ENCODE peak calls at places on chromosomes 16 and 17, in eight cellular contexts. One of them, this sample, is unnamed.

GRCh38 chr17:79837888-79838540 is 1.2 kb downstream of the CBX4 start:
- DNase-seq in GM12865: peak
- DNase-seq in activated gamma-delta T cell treated with Interleukin-2 at 50 U/mL for 16 hours: peak
- DNase-seq in HuH-7: no peak
- DNase-seq in activated naive CD8-positive, alpha-beta T cell treated with anti-CD3 and anti-CD28 coated beads for 36 hours: peak
- DNase-seq in nephron progenitor cell: peak
- DNase-seq in stimulated activated CD4-positive, alpha-beta T cell treated with anti-CD3 and anti-CD28 coated beads, Interleukin-2, amount 100 ng/mL, for 24 hours: no peak
- DNase-seq in smooth muscle cell of the brain vasculature: no peak
- DNase-seq in this sample: no peak

GRCh38 chr16:14325921-14326401 is 254.8 kb downstream of the MRTFB start:
- DNase-seq in nephron progenitor cell: no peak
- DNase-seq in GM12865: no peak
- DNase-seq in activated gamma-delta T cell treated with Interleukin-2 at 50 U/mL for 16 hours: no peak
- DNase-seq in smooth muscle cell of the brain vasculature: no peak
- DNase-seq in HuH-7: no peak
- DNase-seq in stimulated activated CD4-positive, alpha-beta T cell treated with anti-CD3 and anti-CD28 coated beads, Interleukin-2, amount 100 ng/mL, for 24 hours: no peak
- DNase-seq in activated naive CD8-positive, alpha-beta T cell treated with anti-CD3 and anti-CD28 coated beads for 36 hours: no peak
- DNase-seq in this sample: peak

GRCh38 chr16:16120044-16120381 is 103.3 kb downstream of the ABCC6 start:
- DNase-seq in HuH-7: no peak
- DNase-seq in activated naive CD8-positive, alpha-beta T cell treated with anti-CD3 and anti-CD28 coated beads for 36 hours: no peak
- DNase-seq in activated gamma-delta T cell treated with Interleukin-2 at 50 U/mL for 16 hours: no peak
- DNase-seq in smooth muscle cell of the brain vasculature: no peak
- DNase-seq in nephron progenitor cell: no peak
- DNase-seq in GM12865: no peak
- DNase-seq in stimulated activated CD4-positive, alpha-beta T cell treated with anti-CD3 and anti-CD28 coated beads, Interleukin-2, amount 100 ng/mL, for 24 hours: no peak
- DNase-seq in this sample: no peak

GRCh38 chr16:48831081-48831722 is 221.2 kb upstream of the N4BP1 start:
- DNase-seq in activated gamma-delta T cell treated with Interleukin-2 at 50 U/mL for 16 hours: no peak
- DNase-seq in GM12865: no peak
- DNase-seq in smooth muscle cell of the brain vasculature: no peak
- DNase-seq in nephron progenitor cell: peak
- DNase-seq in activated naive CD8-positive, alpha-beta T cell treated with anti-CD3 and anti-CD28 coated beads for 36 hours: no peak
- DNase-seq in stimulated activated CD4-positive, alpha-beta T cell treated with anti-CD3 and anti-CD28 coated beads, Interleukin-2, amount 100 ng/mL, for 24 hours: no peak
- DNase-seq in HuH-7: peak
- DNase-seq in this sample: no peak

GRCh38 chr17:50903604-50904521 is 37.7 kb upstream of the TOB1 start:
- DNase-seq in activated gamma-delta T cell treated with Interleukin-2 at 50 U/mL for 16 hours: no peak
- DNase-seq in smooth muscle cell of the brain vasculature: no peak
- DNase-seq in stimulated activated CD4-positive, alpha-beta T cell treated with anti-CD3 and anti-CD28 coated beads, Interleukin-2, amount 100 ng/mL, for 24 hours: no peak
- DNase-seq in activated naive CD8-positive, alpha-beta T cell treated with anti-CD3 and anti-CD28 coated beads for 36 hours: peak
- DNase-seq in GM12865: peak
- DNase-seq in HuH-7: no peak
- DNase-seq in nephron progenitor cell: no peak
- DNase-seq in this sample: no peak

GRCh38 chr17:32859857-32860525 is 16.9 kb downstream of the MYO1D start:
- DNase-seq in GM12865: peak
- DNase-seq in smooth muscle cell of the brain vasculature: no peak
- DNase-seq in activated gamma-delta T cell treated with Interleukin-2 at 50 U/mL for 16 hours: no peak
- DNase-seq in stimulated activated CD4-positive, alpha-beta T cell treated with anti-CD3 and anti-CD28 coated beads, Interleukin-2, amount 100 ng/mL, for 24 hours: no peak
- DNase-seq in nephron progenitor cell: no peak
- DNase-seq in activated naive CD8-positive, alpha-beta T cell treated with anti-CD3 and anti-CD28 coated beads for 36 hours: no peak
- DNase-seq in HuH-7: no peak
- DNase-seq in this sample: no peak

GRCh38 chr17:45649796-45650195 is 134.3 kb upstream of the CRHR1 start:
- DNase-seq in activated naive CD8-positive, alpha-beta T cell treated with anti-CD3 and anti-CD28 coated beads for 36 hours: no peak
- DNase-seq in smooth muscle cell of the brain vasculature: no peak
- DNase-seq in HuH-7: no peak
- DNase-seq in activated gamma-delta T cell treated with Interleukin-2 at 50 U/mL for 16 hours: no peak
- DNase-seq in GM12865: no peak
- DNase-seq in stimulated activated CD4-positive, alpha-beta T cell treated with anti-CD3 and anti-CD28 coated beads, Interleukin-2, amount 100 ng/mL, for 24 hours: no peak
- DNase-seq in nephron progenitor cell: no peak
- DNase-seq in this sample: no peak

GRCh38 chr17:42409467-42410351 is 13.3 kb downstream of the CAVIN1 start:
- DNase-seq in HuH-7: no peak
- DNase-seq in activated naive CD8-positive, alpha-beta T cell treated with anti-CD3 and anti-CD28 coated beads for 36 hours: no peak
- DNase-seq in activated gamma-delta T cell treated with Interleukin-2 at 50 U/mL for 16 hours: no peak
- DNase-seq in GM12865: no peak
- DNase-seq in stimulated activated CD4-positive, alpha-beta T cell treated with anti-CD3 and anti-CD28 coated beads, Interleukin-2, amount 100 ng/mL, for 24 hours: no peak
- DNase-seq in nephron progenitor cell: no peak
- DNase-seq in smooth muscle cell of the brain vasculature: no peak
- DNase-seq in this sample: no peak

GRCh38 chr17:82528484-82529265 is 9.1 kb downstream of the FOXK2 start:
- DNase-seq in HuH-7: no peak
- DNase-seq in stimulated activated CD4-positive, alpha-beta T cell treated with anti-CD3 and anti-CD28 coated beads, Interleukin-2, amount 100 ng/mL, for 24 hours: no peak
- DNase-seq in nephron progenitor cell: peak
- DNase-seq in GM12865: peak
- DNase-seq in smooth muscle cell of the brain vasculature: no peak
- DNase-seq in activated naive CD8-positive, alpha-beta T cell treated with anti-CD3 and anti-CD28 coated beads for 36 hours: no peak
- DNase-seq in activated gamma-delta T cell treated with Interleukin-2 at 50 U/mL for 16 hours: no peak
- DNase-seq in this sample: no peak

GRCh38 chr17:68399638-68400403 is 57.5 kb downstream of the WIPI1 start:
- DNase-seq in smooth muscle cell of the brain vasculature: peak
- DNase-seq in HuH-7: no peak
- DNase-seq in activated naive CD8-positive, alpha-beta T cell treated with anti-CD3 and anti-CD28 coated beads for 36 hours: peak
- DNase-seq in nephron progenitor cell: no peak
- DNase-seq in GM12865: peak
- DNase-seq in stimulated activated CD4-positive, alpha-beta T cell treated with anti-CD3 and anti-CD28 coated beads, Interleukin-2, amount 100 ng/mL, for 24 hours: peak
- DNase-seq in activated gamma-delta T cell treated with Interleukin-2 at 50 U/mL for 16 hours: no peak
- DNase-seq in this sample: no peak

GRCh38 chr17:266219-266618 is 84.8 kb upstream of the DOC2B start:
- DNase-seq in stimulated activated CD4-positive, alpha-beta T cell treated with anti-CD3 and anti-CD28 coated beads, Interleukin-2, amount 100 ng/mL, for 24 hours: no peak
- DNase-seq in activated gamma-delta T cell treated with Interleukin-2 at 50 U/mL for 16 hours: no peak
- DNase-seq in nephron progenitor cell: no peak
- DNase-seq in smooth muscle cell of the brain vasculature: no peak
- DNase-seq in activated naive CD8-positive, alpha-beta T cell treated with anti-CD3 and anti-CD28 coated beads for 36 hours: no peak
- DNase-seq in GM12865: no peak
- DNase-seq in HuH-7: no peak
- DNase-seq in this sample: no peak

GRCh38 chr17:46159686-46160085 is 33.5 kb downstream of the KANSL1 start:
- DNase-seq in activated naive CD8-positive, alpha-beta T cell treated with anti-CD3 and anti-CD28 coated beads for 36 hours: no peak
- DNase-seq in smooth muscle cell of the brain vasculature: no peak
- DNase-seq in nephron progenitor cell: no peak
- DNase-seq in GM12865: no peak
- DNase-seq in stimulated activated CD4-positive, alpha-beta T cell treated with anti-CD3 and anti-CD28 coated beads, Interleukin-2, amount 100 ng/mL, for 24 hours: no peak
- DNase-seq in activated gamma-delta T cell treated with Interleukin-2 at 50 U/mL for 16 hours: no peak
- DNase-seq in HuH-7: no peak
- DNase-seq in this sample: no peak

GRCh38 chr16:69350536-69351133 is 951 bp downstream of the TMED6 start:
- DNase-seq in GM12865: no peak
- DNase-seq in HuH-7: no peak
- DNase-seq in activated gamma-delta T cell treated with Interleukin-2 at 50 U/mL for 16 hours: no peak
- DNase-seq in smooth muscle cell of the brain vasculature: no peak
- DNase-seq in stimulated activated CD4-positive, alpha-beta T cell treated with anti-CD3 and anti-CD28 coated beads, Interleukin-2, amount 100 ng/mL, for 24 hours: no peak
- DNase-seq in activated naive CD8-positive, alpha-beta T cell treated with anti-CD3 and anti-CD28 coated beads for 36 hours: no peak
- DNase-seq in nephron progenitor cell: no peak
- DNase-seq in this sample: no peak

GRCh38 chr17:27282054-27282501 is 11.8 kb upstream of the WSB1 start:
- DNase-seq in nephron progenitor cell: no peak
- DNase-seq in stimulated activated CD4-positive, alpha-beta T cell treated with anti-CD3 and anti-CD28 coated beads, Interleukin-2, amount 100 ng/mL, for 24 hours: no peak
- DNase-seq in HuH-7: no peak
- DNase-seq in activated naive CD8-positive, alpha-beta T cell treated with anti-CD3 and anti-CD28 coated beads for 36 hours: no peak
- DNase-seq in activated gamma-delta T cell treated with Interleukin-2 at 50 U/mL for 16 hours: no peak
- DNase-seq in GM12865: peak
- DNase-seq in smooth muscle cell of the brain vasculature: no peak
- DNase-seq in this sample: no peak

This sample was measured in SK-N-MC.